ENCODE peak calls at places on chromosomes 5 and 9, in eight cellular contexts. One of them, this sample, is unnamed.

GRCh38 chr5:154461531-154461930 is 15.7 kb downstream of the SAP30L start:
- DNase-seq in brain microvascular endothelial cell: peak
- DNase-seq in suprapubic skin: no peak
- DNase-seq in GM13976: no peak
- DNase-seq in heart right ventricle: no peak
- DNase-seq in left ventricle myocardium inferior: no peak
- DNase-seq in astrocyte of the spinal cord: no peak
- DNase-seq in A549: no peak
- DNase-seq in this sample: no peak

GRCh38 chr9:92600742-92601261 is 65.0 kb upstream of the ECM2 start:
- DNase-seq in GM13976: no peak
- DNase-seq in heart right ventricle: no peak
- DNase-seq in astrocyte of the spinal cord: peak
- DNase-seq in suprapubic skin: no peak
- DNase-seq in left ventricle myocardium inferior: no peak
- DNase-seq in brain microvascular endothelial cell: peak
- DNase-seq in A549: no peak
- DNase-seq in this sample: no peak

GRCh38 chr9:133059623-133060022 is 2.2 kb upstream of the CEL start:
- DNase-seq in A549: no peak
- DNase-seq in astrocyte of the spinal cord: no peak
- DNase-seq in brain microvascular endothelial cell: no peak
- DNase-seq in suprapubic skin: no peak
- DNase-seq in left ventricle myocardium inferior: no peak
- DNase-seq in heart right ventricle: no peak
- DNase-seq in GM13976: no peak
- DNase-seq in this sample: peak

GRCh38 chr9:103997861-103998370 is 96.2 kb upstream of the SMC2 start:
- DNase-seq in A549: no peak
- DNase-seq in GM13976: no peak
- DNase-seq in astrocyte of the spinal cord: no peak
- DNase-seq in heart right ventricle: no peak
- DNase-seq in suprapubic skin: no peak
- DNase-seq in brain microvascular endothelial cell: no peak
- DNase-seq in left ventricle myocardium inferior: no peak
- DNase-seq in this sample: no peak

GRCh38 chr5:111063709-111064322 is 7.7 kb upstream of the TSLP start:
- DNase-seq in A549: no peak
- DNase-seq in GM13976: no peak
- DNase-seq in heart right ventricle: no peak
- DNase-seq in astrocyte of the spinal cord: no peak
- DNase-seq in suprapubic skin: no peak
- DNase-seq in left ventricle myocardium inferior: no peak
- DNase-seq in brain microvascular endothelial cell: no peak
- DNase-seq in this sample: peak

GRCh38 chr5:15142458-15142857 is 270.9 kb upstream of the ANKH start:
- DNase-seq in astrocyte of the spinal cord: no peak
- DNase-seq in brain microvascular endothelial cell: no peak
- DNase-seq in A549: no peak
- DNase-seq in suprapubic skin: no peak
- DNase-seq in heart right ventricle: no peak
- DNase-seq in left ventricle myocardium inferior: no peak
- DNase-seq in GM13976: no peak
- DNase-seq in this sample: no peak

GRCh38 chr5:64872044-64872443 is 103.3 kb downstream of the CWC27 start:
- DNase-seq in A549: no peak
- DNase-seq in suprapubic skin: no peak
- DNase-seq in left ventricle myocardium inferior: no peak
- DNase-seq in GM13976: no peak
- DNase-seq in heart right ventricle: no peak
- DNase-seq in astrocyte of the spinal cord: no peak
- DNase-seq in brain microvascular endothelial cell: no peak
- DNase-seq in this sample: no peak

GRCh38 chr5:135650081-135650480 is 71.3 kb upstream of the CXCL14 start:
- DNase-seq in suprapubic skin: no peak
- DNase-seq in GM13976: no peak
- DNase-seq in astrocyte of the spinal cord: no peak
- DNase-seq in heart right ventricle: no peak
- DNase-seq in brain microvascular endothelial cell: no peak
- DNase-seq in A549: no peak
- DNase-seq in left ventricle myocardium inferior: no peak
- DNase-seq in this sample: no peak

DNA sequence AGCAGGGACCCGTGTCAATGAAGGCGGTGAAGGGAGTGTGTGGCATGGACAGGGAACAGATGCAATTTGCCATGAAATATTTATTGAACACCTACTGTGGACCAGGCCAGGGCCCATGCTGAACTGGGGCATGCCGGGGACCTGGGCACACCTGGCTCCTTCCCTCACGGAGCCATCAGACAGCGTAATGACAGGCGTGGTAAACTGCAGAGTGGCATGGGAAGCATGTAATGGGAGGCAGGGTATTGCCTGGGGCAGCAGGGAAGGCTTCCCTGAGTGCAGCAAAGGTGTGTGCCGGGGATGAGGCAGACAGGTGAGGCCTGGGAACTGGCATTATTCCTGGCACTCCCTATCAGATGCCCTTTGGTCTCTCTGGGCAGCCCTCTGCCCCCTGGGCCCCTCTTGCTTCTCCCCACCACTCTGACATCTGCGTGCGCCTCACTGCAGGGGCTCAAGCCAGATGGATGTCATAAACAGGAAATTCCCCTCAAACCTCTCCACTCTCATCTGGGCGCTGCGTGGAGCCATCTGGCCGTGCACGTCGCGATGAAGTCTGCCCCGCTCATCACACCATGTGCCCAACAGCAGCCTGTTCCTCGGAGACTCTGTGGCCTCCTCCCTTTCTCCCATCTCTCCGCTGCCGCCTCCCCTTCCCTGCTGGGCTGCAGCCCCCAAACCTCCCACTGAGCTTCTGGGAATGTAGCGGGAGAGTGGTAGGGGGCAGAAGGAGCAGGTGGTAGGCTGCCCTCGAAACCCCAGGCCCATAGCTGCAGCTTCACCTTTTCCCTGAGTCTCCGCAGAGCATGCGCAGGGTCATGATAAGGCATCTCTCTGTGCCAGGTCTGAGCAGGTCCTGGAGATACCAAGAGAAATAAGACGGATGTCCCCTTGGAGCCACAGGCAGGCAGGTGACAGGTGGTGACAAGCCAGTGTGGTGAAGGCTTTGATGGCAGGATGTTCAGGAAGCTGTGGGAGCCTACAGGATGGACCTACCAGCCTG is 67.8 kb downstream of the HMCN2 start:
- DNase-seq in heart right ventricle: no peak
- DNase-seq in left ventricle myocardium inferior: no peak
- DNase-seq in A549: no peak
- DNase-seq in suprapubic skin: no peak
- DNase-seq in GM13976: no peak
- DNase-seq in brain microvascular endothelial cell: no peak
- DNase-seq in astrocyte of the spinal cord: no peak
- DNase-seq in this sample: no peak
- TF ChIP-seq CTCF in heart right ventricle: no peak
- TF ChIP-seq CTCF in left ventricle myocardium inferior: no peak
- TF ChIP-seq CTCF in A549: no peak
- TF ChIP-seq CTCF in suprapubic skin: no peak
- TF ChIP-seq CTCF in GM13976: no peak
- TF ChIP-seq CTCF in brain microvascular endothelial cell: no peak
- TF ChIP-seq CTCF in astrocyte of the spinal cord: no peak
- TF ChIP-seq CTCF in this sample: no peak

DNA sequence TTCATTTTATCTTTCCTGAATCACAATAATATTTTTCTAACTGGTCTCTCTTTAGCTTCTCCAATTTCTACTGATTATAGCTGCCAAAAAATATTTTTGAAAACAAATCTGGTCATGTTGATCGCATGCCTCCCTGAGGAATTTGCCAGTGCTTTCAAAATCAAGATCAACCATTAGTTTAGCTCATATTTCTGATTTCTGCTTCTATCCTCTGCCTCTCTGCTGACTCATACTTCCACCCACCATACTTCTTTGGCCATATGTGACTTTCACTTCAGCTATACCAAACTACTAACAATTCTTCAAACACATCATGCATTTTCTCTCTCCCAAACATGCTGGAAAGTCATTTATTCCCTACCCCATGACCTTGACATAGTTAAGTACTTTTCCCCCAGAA is 636.5 kb downstream of the TLE1 start:
- DNase-seq in GM13976: no peak
- DNase-seq in heart right ventricle: no peak
- DNase-seq in left ventricle myocardium inferior: no peak
- DNase-seq in suprapubic skin: no peak
- DNase-seq in astrocyte of the spinal cord: peak
- DNase-seq in brain microvascular endothelial cell: peak
- DNase-seq in A549: no peak
- DNase-seq in this sample: no peak
- TF ChIP-seq CTCF in GM13976: no peak
- TF ChIP-seq CTCF in heart right ventricle: no peak
- TF ChIP-seq CTCF in left ventricle myocardium inferior: no peak
- TF ChIP-seq CTCF in suprapubic skin: no peak
- TF ChIP-seq CTCF in astrocyte of the spinal cord: no peak
- TF ChIP-seq CTCF in brain microvascular endothelial cell: no peak
- TF ChIP-seq CTCF in A549: no peak
- TF ChIP-seq CTCF in this sample: no peak

GRCh38 chr5:155594270-155594669 is 580.7 kb downstream of the KIF4B start:
- DNase-seq in heart right ventricle: no peak
- DNase-seq in brain microvascular endothelial cell: no peak
- DNase-seq in A549: no peak
- DNase-seq in suprapubic skin: no peak
- DNase-seq in astrocyte of the spinal cord: no peak
- DNase-seq in GM13976: no peak
- DNase-seq in left ventricle myocardium inferior: no peak
- DNase-seq in this sample: no peak
- TF ChIP-seq CTCF in heart right ventricle: no peak
- TF ChIP-seq CTCF in brain microvascular endothelial cell: no peak
- TF ChIP-seq CTCF in A549: no peak
- TF ChIP-seq CTCF in suprapubic skin: no peak
- TF ChIP-seq CTCF in astrocyte of the spinal cord: no peak
- TF ChIP-seq CTCF in GM13976: no peak
- TF ChIP-seq CTCF in left ventricle myocardium inferior: no peak
- TF ChIP-seq CTCF in this sample: no peak

GRCh38 chr5:130109152-130109551 is 204.9 kb downstream of the CHSY3 start:
- DNase-seq in heart right ventricle: no peak
- DNase-seq in astrocyte of the spinal cord: peak
- DNase-seq in GM13976: peak
- DNase-seq in brain microvascular endothelial cell: no peak
- DNase-seq in suprapubic skin: no peak
- DNase-seq in left ventricle myocardium inferior: no peak
- DNase-seq in A549: peak
- DNase-seq in this sample: peak
- TF ChIP-seq CTCF in heart right ventricle: peak
- TF ChIP-seq CTCF in astrocyte of the spinal cord: peak
- TF ChIP-seq CTCF in GM13976: peak
- TF ChIP-seq CTCF in brain microvascular endothelial cell: peak
- TF ChIP-seq CTCF in suprapubic skin: peak
- TF ChIP-seq CTCF in left ventricle myocardium inferior: peak
- TF ChIP-seq CTCF in A549: peak
- TF ChIP-seq CTCF in this sample: peak

DNA sequence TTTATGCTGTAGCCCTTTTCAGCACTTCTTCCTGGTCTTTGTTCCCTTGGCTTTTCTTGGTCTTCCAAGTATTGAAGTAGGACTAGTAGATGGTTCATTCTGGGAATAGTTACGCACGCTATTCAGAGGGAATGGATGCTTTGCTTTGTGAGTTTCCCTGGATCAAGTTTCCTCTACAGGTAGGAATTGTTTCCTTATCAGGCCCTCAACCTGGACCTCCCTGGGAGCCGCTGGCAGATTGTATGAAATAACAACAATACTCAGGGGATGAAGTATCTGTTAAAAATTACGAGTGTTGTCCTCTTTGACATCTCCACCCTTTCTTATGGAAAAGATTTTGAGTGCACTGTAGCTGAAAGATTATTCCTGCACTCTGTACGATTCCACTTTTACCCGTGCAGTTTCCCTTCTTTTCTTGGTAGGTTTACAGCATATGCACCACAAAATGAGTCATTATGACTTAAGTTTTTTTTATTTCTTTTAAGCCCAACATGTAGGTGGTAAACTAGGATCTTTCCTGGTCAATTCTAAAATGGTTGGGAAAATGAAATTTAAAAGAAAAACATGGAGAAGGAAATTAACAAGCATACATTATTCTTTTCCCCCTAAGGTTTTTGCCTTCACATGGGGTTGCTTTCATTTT is 57.9 kb downstream of the ARHGAP26 start:
- DNase-seq in GM13976: no peak
- DNase-seq in suprapubic skin: no peak
- DNase-seq in heart right ventricle: no peak
- DNase-seq in astrocyte of the spinal cord: peak
- DNase-seq in A549: no peak
- DNase-seq in left ventricle myocardium inferior: no peak
- DNase-seq in brain microvascular endothelial cell: no peak
- DNase-seq in this sample: no peak
- TF ChIP-seq CTCF in GM13976: no peak
- TF ChIP-seq CTCF in suprapubic skin: no peak
- TF ChIP-seq CTCF in heart right ventricle: no peak
- TF ChIP-seq CTCF in astrocyte of the spinal cord: no peak
- TF ChIP-seq CTCF in A549: no peak
- TF ChIP-seq CTCF in left ventricle myocardium inferior: no peak
- TF ChIP-seq CTCF in brain microvascular endothelial cell: no peak
- TF ChIP-seq CTCF in this sample: no peak